ENCODE peak calls at places on chromosomes 1 and 21, in five cellular contexts. One of them, this sample, is unnamed.

GRCh38 chr21:44880762-44881585 is 7.5 kb upstream of the PTTG1IP start:
- DNase-seq in lower lobe of right lung: no peak
- DNase-seq in foreskin keratinocyte: peak; percentile 78
- DNase-seq in activated CD8-positive, alpha-beta T cell treated with anti-CD3 and anti-CD28 coated beads, Interleukin-2, amount 10 ng/mL, durations not matched to agents 7 days and 5 days: no peak
- DNase-seq in NCI-H1092 treated with DMSO at 0.1 percent for 48 hours: no peak
- DNase-seq in this sample: no peak

GRCh38 chr1:173095632-173096031 is 44.9 kb upstream of the TNFSF18 start:
- DNase-seq in lower lobe of right lung: no peak
- DNase-seq in foreskin keratinocyte: peak; percentile 78
- DNase-seq in activated CD8-positive, alpha-beta T cell treated with anti-CD3 and anti-CD28 coated beads, Interleukin-2, amount 10 ng/mL, durations not matched to agents 7 days and 5 days: no peak
- DNase-seq in NCI-H1092 treated with DMSO at 0.1 percent for 48 hours: no peak
- DNase-seq in this sample: no peak

GRCh38 chr21:38244885-38245869 is 11.6 kb upstream of the KCNJ15 start:
- DNase-seq in lower lobe of right lung: no peak
- DNase-seq in foreskin keratinocyte: peak; percentile 97
- DNase-seq in activated CD8-positive, alpha-beta T cell treated with anti-CD3 and anti-CD28 coated beads, Interleukin-2, amount 10 ng/mL, durations not matched to agents 7 days and 5 days: peak; percentile 80
- DNase-seq in NCI-H1092 treated with DMSO at 0.1 percent for 48 hours: no peak
- DNase-seq in this sample: no peak

GRCh38 chr1:198607714-198608113 is 31.1 kb upstream of the PTPRC start:
- DNase-seq in lower lobe of right lung: no peak
- DNase-seq in foreskin keratinocyte: peak; percentile 70
- DNase-seq in activated CD8-positive, alpha-beta T cell treated with anti-CD3 and anti-CD28 coated beads, Interleukin-2, amount 10 ng/mL, durations not matched to agents 7 days and 5 days: no peak
- DNase-seq in NCI-H1092 treated with DMSO at 0.1 percent for 48 hours: no peak
- DNase-seq in this sample: no peak

GRCh38 chr1:11198257-11198656 is 9.1 kb downstream of the ANGPTL7 start:
- DNase-seq in lower lobe of right lung: no peak
- DNase-seq in foreskin keratinocyte: no peak
- DNase-seq in activated CD8-positive, alpha-beta T cell treated with anti-CD3 and anti-CD28 coated beads, Interleukin-2, amount 10 ng/mL, durations not matched to agents 7 days and 5 days: no peak
- DNase-seq in NCI-H1092 treated with DMSO at 0.1 percent for 48 hours: no peak
- DNase-seq in this sample: no peak

GRCh38 chr1:31957701-31958674 is 19.8 kb upstream of the PTP4A2 start:
- DNase-seq in lower lobe of right lung: no peak
- DNase-seq in foreskin keratinocyte: no peak
- DNase-seq in activated CD8-positive, alpha-beta T cell treated with anti-CD3 and anti-CD28 coated beads, Interleukin-2, amount 10 ng/mL, durations not matched to agents 7 days and 5 days: peak; percentile 59
- DNase-seq in NCI-H1092 treated with DMSO at 0.1 percent for 48 hours: no peak
- DNase-seq in this sample: no peak

GRCh38 chr1:89998306-89998705 is 3.4 kb downstream of the ZNF326 start:
- DNase-seq in lower lobe of right lung: no peak
- DNase-seq in foreskin keratinocyte: no peak
- DNase-seq in activated CD8-positive, alpha-beta T cell treated with anti-CD3 and anti-CD28 coated beads, Interleukin-2, amount 10 ng/mL, durations not matched to agents 7 days and 5 days: no peak
- DNase-seq in NCI-H1092 treated with DMSO at 0.1 percent for 48 hours: no peak
- DNase-seq in this sample: no peak

GRCh38 chr1:86154581-86155060 is 2.0 kb downstream of the COL24A1 start:
- DNase-seq in lower lobe of right lung: no peak
- DNase-seq in foreskin keratinocyte: peak; percentile 26
- DNase-seq in activated CD8-positive, alpha-beta T cell treated with anti-CD3 and anti-CD28 coated beads, Interleukin-2, amount 10 ng/mL, durations not matched to agents 7 days and 5 days: no peak
- DNase-seq in NCI-H1092 treated with DMSO at 0.1 percent for 48 hours: no peak
- DNase-seq in this sample: no peak

GRCh38 chr1:243474906-243475305 is 219.1 kb downstream of the SDCCAG8 start:
- DNase-seq in lower lobe of right lung: no peak
- DNase-seq in foreskin keratinocyte: no peak
- DNase-seq in activated CD8-positive, alpha-beta T cell treated with anti-CD3 and anti-CD28 coated beads, Interleukin-2, amount 10 ng/mL, durations not matched to agents 7 days and 5 days: no peak
- DNase-seq in NCI-H1092 treated with DMSO at 0.1 percent for 48 hours: no peak
- DNase-seq in this sample: no peak

GRCh38 chr1:42940851-42941639 is 17.6 kb downstream of the SLC2A1 start:
- DNase-seq in lower lobe of right lung: no peak
- DNase-seq in foreskin keratinocyte: peak; percentile 92
- DNase-seq in activated CD8-positive, alpha-beta T cell treated with anti-CD3 and anti-CD28 coated beads, Interleukin-2, amount 10 ng/mL, durations not matched to agents 7 days and 5 days: no peak
- DNase-seq in NCI-H1092 treated with DMSO at 0.1 percent for 48 hours: no peak
- DNase-seq in this sample: no peak

GRCh38 chr1:63523738-63524137 is 413 bp downstream of the EFCAB7 start:
- DNase-seq in lower lobe of right lung: no peak
- DNase-seq in foreskin keratinocyte: no peak
- DNase-seq in activated CD8-positive, alpha-beta T cell treated with anti-CD3 and anti-CD28 coated beads, Interleukin-2, amount 10 ng/mL, durations not matched to agents 7 days and 5 days: no peak
- DNase-seq in NCI-H1092 treated with DMSO at 0.1 percent for 48 hours: peak; percentile 35
- DNase-seq in this sample: no peak

GRCh38 chr1:116573388-116574100 is 2.7 kb upstream of the CD58 start:
- DNase-seq in lower lobe of right lung: no peak
- DNase-seq in foreskin keratinocyte: no peak
- DNase-seq in activated CD8-positive, alpha-beta T cell treated with anti-CD3 and anti-CD28 coated beads, Interleukin-2, amount 10 ng/mL, durations not matched to agents 7 days and 5 days: no peak
- DNase-seq in NCI-H1092 treated with DMSO at 0.1 percent for 48 hours: no peak
- DNase-seq in this sample: no peak

GRCh38 chr1:119032986-119033385 is 44.8 kb upstream of the TBX15 start:
- DNase-seq in lower lobe of right lung: no peak
- DNase-seq in foreskin keratinocyte: no peak
- DNase-seq in activated CD8-positive, alpha-beta T cell treated with anti-CD3 and anti-CD28 coated beads, Interleukin-2, amount 10 ng/mL, durations not matched to agents 7 days and 5 days: no peak
- DNase-seq in NCI-H1092 treated with DMSO at 0.1 percent for 48 hours: no peak
- DNase-seq in this sample: no peak

GRCh38 chr1:167439301-167439988 is 78.9 kb downstream of the CD247 start:
- DNase-seq in lower lobe of right lung: no peak
- DNase-seq in foreskin keratinocyte: no peak
- DNase-seq in activated CD8-positive, alpha-beta T cell treated with anti-CD3 and anti-CD28 coated beads, Interleukin-2, amount 10 ng/mL, durations not matched to agents 7 days and 5 days: peak; percentile 23
- DNase-seq in NCI-H1092 treated with DMSO at 0.1 percent for 48 hours: peak; percentile 67
- DNase-seq in this sample: peak; percentile 67

GRCh38 chr1:160756617-160757206 is 17.7 kb downstream of the SLAMF7 start:
- DNase-seq in lower lobe of right lung: no peak
- DNase-seq in foreskin keratinocyte: no peak
- DNase-seq in activated CD8-positive, alpha-beta T cell treated with anti-CD3 and anti-CD28 coated beads, Interleukin-2, amount 10 ng/mL, durations not matched to agents 7 days and 5 days: no peak
- DNase-seq in NCI-H1092 treated with DMSO at 0.1 percent for 48 hours: no peak
- DNase-seq in this sample: no peak

GRCh38 chr1:245863566-245864184 is 643.4 kb downstream of the SMYD3 start:
- DNase-seq in lower lobe of right lung: no peak
- DNase-seq in foreskin keratinocyte: no peak
- DNase-seq in activated CD8-positive, alpha-beta T cell treated with anti-CD3 and anti-CD28 coated beads, Interleukin-2, amount 10 ng/mL, durations not matched to agents 7 days and 5 days: no peak
- DNase-seq in NCI-H1092 treated with DMSO at 0.1 percent for 48 hours: no peak
- DNase-seq in this sample: no peak

GRCh38 chr1:98221926-98222325 is 301.1 kb upstream of the DPYD start:
- DNase-seq in lower lobe of right lung: no peak
- DNase-seq in foreskin keratinocyte: peak; percentile 34
- DNase-seq in activated CD8-positive, alpha-beta T cell treated with anti-CD3 and anti-CD28 coated beads, Interleukin-2, amount 10 ng/mL, durations not matched to agents 7 days and 5 days: no peak
- DNase-seq in NCI-H1092 treated with DMSO at 0.1 percent for 48 hours: no peak
- DNase-seq in this sample: peak; percentile 78

This sample was measured in NCI-H1105 treated with DMSO at 0.1 percent for 48 hours.